ENCODE peak calls at places on chromosome 6, in seven cellular contexts. One of them, this sample, is unnamed. For H3K36me3, the result is how much of the 10 kb centered on the place peaks cover.

GRCh38 chr6:3230275-3231212 is 3.1 kb upstream of the TUBB2B start:
- DNase-seq in HepG2: no peak
- DNase-seq in GM12878: no peak
- DNase-seq in K562: no peak
- DNase-seq in IMR-90: peak
- DNase-seq in ovary: no peak
- DNase-seq in Peyer's patch: no peak
- DNase-seq in this sample: no peak

GRCh38 chr6:40962241-40962640 is 76.8 kb downstream of the UNC5CL start:
- DNase-seq in HepG2: peak
- DNase-seq in GM12878: peak
- DNase-seq in K562: no peak
- DNase-seq in IMR-90: peak
- DNase-seq in ovary: no peak
- DNase-seq in Peyer's patch: no peak
- DNase-seq in this sample: no peak

GRCh38 chr6:376823-377571 is 14.6 kb upstream of the IRF4 start:
- DNase-seq in HepG2: no peak
- DNase-seq in GM12878: no peak
- DNase-seq in K562: no peak
- DNase-seq in IMR-90: no peak
- DNase-seq in ovary: peak
- DNase-seq in Peyer's patch: no peak
- DNase-seq in this sample: no peak

GRCh38 chr6:37608587-37608986 is 89.1 kb downstream of the MDGA1 start:
- DNase-seq in HepG2: no peak
- DNase-seq in GM12878: no peak
- DNase-seq in K562: no peak
- DNase-seq in IMR-90: no peak
- DNase-seq in ovary: no peak
- DNase-seq in Peyer's patch: no peak
- DNase-seq in this sample: no peak

GRCh38 chr6:44569931-44570385 is 182.5 kb downstream of the CDC5L start:
- DNase-seq in HepG2: no peak
- DNase-seq in GM12878: no peak
- DNase-seq in K562: no peak
- DNase-seq in IMR-90: peak
- DNase-seq in ovary: peak
- DNase-seq in Peyer's patch: no peak
- DNase-seq in this sample: no peak

GRCh38 chr6:137182654-137183073 is 9.2 kb upstream of the IL22RA2 start:
- DNase-seq in HepG2: no peak
- DNase-seq in GM12878: no peak
- DNase-seq in K562: no peak
- DNase-seq in IMR-90: no peak
- DNase-seq in ovary: no peak
- DNase-seq in Peyer's patch: no peak
- DNase-seq in this sample: no peak

GRCh38 chr6:45436544-45437440 is 59.1 kb upstream of the SUPT3H start:
- DNase-seq in HepG2: no peak
- DNase-seq in GM12878: peak
- DNase-seq in K562: peak
- DNase-seq in IMR-90: peak
- DNase-seq in ovary: no peak
- DNase-seq in Peyer's patch: no peak
- DNase-seq in this sample: no peak

GRCh38 chr6:88919032-88919431 is 44.4 kb downstream of the RNGTT start:
- DNase-seq in HepG2: no peak
- DNase-seq in GM12878: no peak
- DNase-seq in K562: no peak
- DNase-seq in IMR-90: no peak
- DNase-seq in ovary: no peak
- DNase-seq in Peyer's patch: no peak
- DNase-seq in this sample: no peak

GRCh38 chr6:13407709-13408695 is 79.4 kb downstream of the GFOD1 start:
- DNase-seq in HepG2: peak
- DNase-seq in GM12878: no peak
- DNase-seq in K562: peak
- DNase-seq in IMR-90: peak
- DNase-seq in ovary: no peak
- DNase-seq in Peyer's patch: no peak
- DNase-seq in this sample: no peak

GRCh38 chr6:143970827-143971226 is 37.2 kb downstream of the PLAGL1 start:
- DNase-seq in HepG2: no peak
- DNase-seq in GM12878: no peak
- DNase-seq in K562: no peak
- DNase-seq in IMR-90: no peak
- DNase-seq in ovary: no peak
- DNase-seq in Peyer's patch: no peak
- DNase-seq in this sample: no peak

DNA sequence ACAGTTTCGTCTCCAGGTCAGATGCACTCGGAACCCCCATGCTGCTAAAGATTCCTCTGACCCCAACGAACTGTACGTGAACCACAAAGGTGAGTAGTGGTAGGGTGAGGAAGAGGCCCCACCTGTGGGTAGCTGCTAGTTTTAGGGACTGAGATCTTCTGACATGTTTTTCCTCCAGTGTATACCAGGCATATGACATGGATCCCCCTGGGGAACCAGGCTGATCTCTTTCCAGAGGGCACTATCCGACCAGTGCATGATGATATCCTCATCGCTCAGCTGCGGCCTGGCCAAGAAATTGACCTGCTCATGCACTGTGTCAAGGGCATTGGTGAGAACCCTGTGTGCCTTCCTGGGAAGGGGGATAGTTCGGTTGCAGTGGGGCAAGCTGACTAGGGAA is 3.2 kb downstream of the POLR1C start:
- DNase-seq in HepG2: no peak
- DNase-seq in GM12878: no peak
- DNase-seq in K562: no peak
- DNase-seq in IMR-90: no peak
- DNase-seq in ovary: no peak
- DNase-seq in Peyer's patch: no peak
- DNase-seq in this sample: no peak
- H3K36me3 ChIP-seq in HepG2: under half
- H3K36me3 ChIP-seq in GM12878: under half
- H3K36me3 ChIP-seq in K562: half or more
- H3K36me3 ChIP-seq in IMR-90: half or more
- H3K36me3 ChIP-seq in ovary: under half
- H3K36me3 ChIP-seq in Peyer's patch: under half
- H3K36me3 ChIP-seq in this sample: under half

GRCh38 chr6:70668499-70668812 is 773 bp downstream of the SMAP1 start:
- DNase-seq in HepG2: no peak
- DNase-seq in GM12878: no peak
- DNase-seq in K562: peak
- DNase-seq in IMR-90: no peak
- DNase-seq in ovary: no peak
- DNase-seq in Peyer's patch: no peak
- DNase-seq in this sample: no peak

GRCh38 chr6:70669133-70669532 is 1.4 kb downstream of the SMAP1 start:
- DNase-seq in HepG2: peak
- DNase-seq in GM12878: no peak
- DNase-seq in K562: no peak
- DNase-seq in IMR-90: peak
- DNase-seq in ovary: no peak
- DNase-seq in Peyer's patch: no peak
- DNase-seq in this sample: no peak

GRCh38 chr6:70667256-70667710 is 400 bp upstream of the SMAP1 start:
- DNase-seq in HepG2: no peak
- DNase-seq in GM12878: no peak
- DNase-seq in K562: no peak
- DNase-seq in IMR-90: no peak
- DNase-seq in ovary: no peak
- DNase-seq in Peyer's patch: no peak
- DNase-seq in this sample: no peak

GRCh38 chr6:70666726-70667125 is 957 bp upstream of the SMAP1 start:
- DNase-seq in HepG2: no peak
- DNase-seq in GM12878: no peak
- DNase-seq in K562: no peak
- DNase-seq in IMR-90: no peak
- DNase-seq in ovary: no peak
- DNase-seq in Peyer's patch: no peak
- DNase-seq in this sample: no peak

DNA sequence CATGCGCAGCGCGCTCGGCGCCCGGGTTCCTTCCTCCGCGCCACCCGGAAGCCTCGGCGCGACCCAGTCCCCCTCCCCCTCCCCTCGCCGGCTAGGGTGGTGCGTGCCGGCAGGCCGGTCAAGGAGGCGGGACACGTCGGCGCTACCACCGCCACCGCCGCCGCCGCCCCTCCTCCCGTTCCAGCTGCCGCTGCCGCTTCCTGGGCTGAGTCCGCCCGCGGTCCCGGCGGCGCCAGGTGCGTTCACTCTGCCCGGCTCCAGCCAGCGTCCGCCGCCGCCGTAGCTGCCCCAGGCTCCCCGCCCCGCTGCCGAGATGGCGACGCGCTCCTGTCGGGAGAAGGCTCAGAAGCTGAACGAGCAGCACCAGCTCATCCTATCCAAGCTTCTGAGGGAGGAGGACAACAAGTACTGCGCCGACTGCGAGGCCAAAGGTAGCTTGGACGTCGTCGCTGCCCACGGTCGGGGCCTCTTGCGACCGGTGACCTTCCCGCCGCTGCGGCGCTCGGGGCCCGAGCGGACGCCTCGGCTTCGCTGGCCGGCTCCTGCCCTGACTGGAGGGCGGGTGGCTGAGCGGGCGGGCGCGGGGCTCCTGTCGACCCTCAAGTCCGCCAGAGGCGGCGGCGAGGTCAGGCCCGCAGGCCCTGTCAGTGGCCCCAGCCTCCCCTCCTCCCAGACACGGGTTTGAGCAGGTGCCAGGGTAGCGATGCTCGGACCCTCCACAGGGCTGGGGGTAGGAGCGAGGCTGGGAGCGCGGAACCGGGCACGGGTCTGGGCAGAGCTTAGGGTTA is at the start of gene SMAP1:
- DNase-seq in HepG2: peak
- DNase-seq in GM12878: peak
- DNase-seq in K562: peak
- DNase-seq in IMR-90: peak
- DNase-seq in ovary: peak
- DNase-seq in Peyer's patch: peak
- DNase-seq in this sample: peak
- TF ChIP-seq POLR2A in HepG2: peak
- TF ChIP-seq POLR2A in GM12878: peak
- TF ChIP-seq POLR2A in K562: peak
- TF ChIP-seq POLR2A in IMR-90: peak
- TF ChIP-seq POLR2A in ovary: peak
- TF ChIP-seq POLR2A in Peyer's patch: peak
- TF ChIP-seq POLR2A in this sample: peak

GRCh38 chr6:77145244-77145643 is 318.0 kb downstream of the HTR1B start:
- DNase-seq in HepG2: no peak
- DNase-seq in GM12878: no peak
- DNase-seq in K562: no peak
- DNase-seq in IMR-90: no peak
- DNase-seq in ovary: no peak
- DNase-seq in Peyer's patch: no peak
- DNase-seq in this sample: no peak

GRCh38 chr6:77150736-77151135 is 312.6 kb downstream of the HTR1B start:
- DNase-seq in HepG2: no peak
- DNase-seq in GM12878: no peak
- DNase-seq in K562: no peak
- DNase-seq in IMR-90: no peak
- DNase-seq in ovary: no peak
- DNase-seq in Peyer's patch: no peak
- DNase-seq in this sample: no peak

GRCh38 chr6:77151241-77151640 is 312.1 kb downstream of the HTR1B start:
- DNase-seq in HepG2: no peak
- DNase-seq in GM12878: no peak
- DNase-seq in K562: no peak
- DNase-seq in IMR-90: no peak
- DNase-seq in ovary: no peak
- DNase-seq in Peyer's patch: no peak
- DNase-seq in this sample: no peak
- H3K36me3 ChIP-seq in HepG2: under half
- H3K36me3 ChIP-seq in GM12878: under half
- H3K36me3 ChIP-seq in K562: under half
- H3K36me3 ChIP-seq in IMR-90: under half
- H3K36me3 ChIP-seq in ovary: under half
- H3K36me3 ChIP-seq in Peyer's patch: under half
- H3K36me3 ChIP-seq in this sample: under half

DNA sequence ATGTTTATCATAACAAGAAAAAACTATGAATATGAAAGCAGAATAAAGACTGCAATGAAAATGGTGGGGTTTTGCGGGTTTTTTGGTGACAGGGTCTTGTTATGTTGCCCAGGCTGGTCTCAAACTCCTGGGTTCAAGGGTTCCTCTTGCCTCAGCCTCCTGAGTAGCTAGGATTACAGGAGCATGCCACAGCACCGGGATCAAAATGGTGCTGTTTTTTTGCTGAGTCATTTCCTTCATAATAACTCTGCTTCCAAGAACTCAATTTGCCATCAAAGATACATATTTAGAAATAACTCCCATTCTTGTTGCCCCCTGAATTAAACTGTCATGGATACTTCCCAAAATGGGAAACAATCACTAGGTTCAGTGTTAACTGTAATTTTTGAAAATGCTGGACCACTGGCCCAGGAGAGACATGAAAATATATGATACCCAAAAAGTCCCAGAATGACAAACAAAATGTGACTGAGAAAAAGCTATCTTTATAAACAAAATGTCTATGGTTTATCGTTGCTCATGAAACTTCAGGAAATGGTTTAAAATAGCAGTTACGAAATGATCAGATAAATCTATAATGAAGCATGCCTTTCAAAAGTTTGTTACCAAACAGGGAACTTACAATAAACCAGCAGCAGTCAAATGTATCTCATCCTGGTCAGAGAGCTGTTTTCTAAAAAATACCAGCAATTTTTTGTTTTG is 32.1 kb downstream of the ILRUN start:
- DNase-seq in HepG2: peak
- DNase-seq in GM12878: no peak
- DNase-seq in K562: peak
- DNase-seq in IMR-90: peak
- DNase-seq in ovary: no peak
- DNase-seq in Peyer's patch: no peak
- DNase-seq in this sample: no peak
- TF ChIP-seq POLR2A in HepG2: no peak
- TF ChIP-seq POLR2A in GM12878: no peak
- TF ChIP-seq POLR2A in K562: no peak
- TF ChIP-seq POLR2A in IMR-90: no peak
- TF ChIP-seq POLR2A in ovary: no peak
- TF ChIP-seq POLR2A in Peyer's patch: no peak
- TF ChIP-seq POLR2A in this sample: no peak

DNA sequence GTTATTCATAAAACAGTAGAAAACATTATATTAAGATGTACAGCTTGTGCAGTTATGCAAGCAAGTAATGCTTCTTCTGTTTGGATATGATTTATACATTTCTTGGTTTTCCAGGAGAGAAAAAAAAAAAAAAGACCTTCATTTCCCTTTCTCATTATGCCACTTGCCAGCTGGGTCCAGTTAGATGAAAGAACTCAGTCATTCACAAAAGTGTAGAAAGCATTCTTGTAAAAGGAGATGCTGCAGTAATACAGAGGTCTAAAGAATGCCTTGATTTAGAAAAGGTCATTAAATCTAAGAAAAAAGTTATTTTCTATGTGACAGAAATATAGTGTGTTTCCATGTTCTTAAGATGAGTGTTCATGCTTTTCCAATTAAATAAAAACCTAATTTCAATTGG is 7.4 kb downstream of the PDE7B start:
- DNase-seq in HepG2: no peak
- DNase-seq in GM12878: no peak
- DNase-seq in K562: no peak
- DNase-seq in IMR-90: no peak
- DNase-seq in ovary: no peak
- DNase-seq in Peyer's patch: no peak
- DNase-seq in this sample: no peak
- H3K36me3 ChIP-seq in HepG2: under half
- H3K36me3 ChIP-seq in GM12878: under half
- H3K36me3 ChIP-seq in K562: under half
- H3K36me3 ChIP-seq in IMR-90: under half
- H3K36me3 ChIP-seq in ovary: under half
- H3K36me3 ChIP-seq in Peyer's patch: under half
- H3K36me3 ChIP-seq in this sample: under half

GRCh38 chr6:10694302-10695085 is at the start of the genes C6orf52 and PAK1IP1:
- DNase-seq in HepG2: peak
- DNase-seq in GM12878: peak
- DNase-seq in K562: peak
- DNase-seq in IMR-90: peak
- DNase-seq in ovary: peak
- DNase-seq in Peyer's patch: peak
- DNase-seq in this sample: peak
- TF ChIP-seq POLR2A in HepG2: peak
- TF ChIP-seq POLR2A in GM12878: peak
- TF ChIP-seq POLR2A in K562: peak
- TF ChIP-seq POLR2A in IMR-90: peak
- TF ChIP-seq POLR2A in ovary: peak
- TF ChIP-seq POLR2A in Peyer's patch: peak
- TF ChIP-seq POLR2A in this sample: no peak